ENCODE peak calls at places on chromosomes 7 and 10, in ten cellular contexts. One of them, this sample, is unnamed.
A peak's percentile ranks its signal among the peaks of the same experiment; 100 is the strongest.

GRCh38 chr7:73397521-73397934 is 36.0 kb upstream of the FZD9 start:
- DNase-seq in GM12865: no peak
- DNase-seq in LNCaP clone FGC: no peak
- DNase-seq in effector memory CD4-positive, alpha-beta T cell: no peak
- DNase-seq in activated T-cell treated with anti-CD3 and anti-CD28 coated beads for 1 hour: no peak
- DNase-seq in stimulated activated CD8-positive, alpha-beta memory T cell treated with anti-CD3 and anti-CD28 coated beads, Interleukin-4, amount 100 ng/mL, for 4 hours: no peak
- DNase-seq in psoas muscle: no peak
- DNase-seq in HuH-7.5: no peak
- DNase-seq in tibial nerve: no peak
- DNase-seq in activated T-helper 1 cell treated with anti-CD3 and anti-CD28 coated beads, Interleukin-12 subunit alpha, Interleukin-12 subunit beta, Interleukin-2, Interleukin-4 antibody, amounts not matched to agents 30 ng/mL and 10 ng/mL and 1 ng/mL, durations not matched to agents 14 hours and 24 hours and 36 hours: no peak
- DNase-seq in this sample: no peak

GRCh38 chr10:62027841-62028501 is 126.5 kb downstream of the ARID5B start:
- DNase-seq in GM12865: no peak
- DNase-seq in LNCaP clone FGC: no peak
- DNase-seq in effector memory CD4-positive, alpha-beta T cell: no peak
- DNase-seq in activated T-cell treated with anti-CD3 and anti-CD28 coated beads for 1 hour: no peak
- DNase-seq in stimulated activated CD8-positive, alpha-beta memory T cell treated with anti-CD3 and anti-CD28 coated beads, Interleukin-4, amount 100 ng/mL, for 4 hours: no peak
- DNase-seq in psoas muscle: no peak
- DNase-seq in HuH-7.5: no peak
- DNase-seq in tibial nerve: no peak
- DNase-seq in activated T-helper 1 cell treated with anti-CD3 and anti-CD28 coated beads, Interleukin-12 subunit alpha, Interleukin-12 subunit beta, Interleukin-2, Interleukin-4 antibody, amounts not matched to agents 30 ng/mL and 10 ng/mL and 1 ng/mL, durations not matched to agents 14 hours and 24 hours and 36 hours: no peak
- DNase-seq in this sample: no peak

GRCh38 chr10:7186387-7187032 is 224.3 kb downstream of the SFMBT2 start:
- DNase-seq in GM12865: no peak
- DNase-seq in LNCaP clone FGC: no peak
- DNase-seq in effector memory CD4-positive, alpha-beta T cell: no peak
- DNase-seq in activated T-cell treated with anti-CD3 and anti-CD28 coated beads for 1 hour: no peak
- DNase-seq in stimulated activated CD8-positive, alpha-beta memory T cell treated with anti-CD3 and anti-CD28 coated beads, Interleukin-4, amount 100 ng/mL, for 4 hours: no peak
- DNase-seq in psoas muscle: no peak
- DNase-seq in HuH-7.5: no peak
- DNase-seq in tibial nerve: no peak
- DNase-seq in activated T-helper 1 cell treated with anti-CD3 and anti-CD28 coated beads, Interleukin-12 subunit alpha, Interleukin-12 subunit beta, Interleukin-2, Interleukin-4 antibody, amounts not matched to agents 30 ng/mL and 10 ng/mL and 1 ng/mL, durations not matched to agents 14 hours and 24 hours and 36 hours: no peak
- DNase-seq in this sample: no peak

GRCh38 chr7:12291870-12292269 is 80.8 kb downstream of the TMEM106B start:
- DNase-seq in GM12865: peak; percentile 26
- DNase-seq in LNCaP clone FGC: no peak
- DNase-seq in effector memory CD4-positive, alpha-beta T cell: no peak
- DNase-seq in activated T-cell treated with anti-CD3 and anti-CD28 coated beads for 1 hour: no peak
- DNase-seq in stimulated activated CD8-positive, alpha-beta memory T cell treated with anti-CD3 and anti-CD28 coated beads, Interleukin-4, amount 100 ng/mL, for 4 hours: no peak
- DNase-seq in psoas muscle: no peak
- DNase-seq in HuH-7.5: no peak
- DNase-seq in tibial nerve: no peak
- DNase-seq in activated T-helper 1 cell treated with anti-CD3 and anti-CD28 coated beads, Interleukin-12 subunit alpha, Interleukin-12 subunit beta, Interleukin-2, Interleukin-4 antibody, amounts not matched to agents 30 ng/mL and 10 ng/mL and 1 ng/mL, durations not matched to agents 14 hours and 24 hours and 36 hours: no peak
- DNase-seq in this sample: no peak

GRCh38 chr7:43674559-43675436 is 54.5 kb downstream of the COA1 start:
- DNase-seq in GM12865: no peak
- DNase-seq in LNCaP clone FGC: peak; percentile 48
- DNase-seq in effector memory CD4-positive, alpha-beta T cell: no peak
- DNase-seq in activated T-cell treated with anti-CD3 and anti-CD28 coated beads for 1 hour: no peak
- DNase-seq in stimulated activated CD8-positive, alpha-beta memory T cell treated with anti-CD3 and anti-CD28 coated beads, Interleukin-4, amount 100 ng/mL, for 4 hours: no peak
- DNase-seq in psoas muscle: no peak
- DNase-seq in HuH-7.5: no peak
- DNase-seq in tibial nerve: no peak
- DNase-seq in activated T-helper 1 cell treated with anti-CD3 and anti-CD28 coated beads, Interleukin-12 subunit alpha, Interleukin-12 subunit beta, Interleukin-2, Interleukin-4 antibody, amounts not matched to agents 30 ng/mL and 10 ng/mL and 1 ng/mL, durations not matched to agents 14 hours and 24 hours and 36 hours: no peak
- DNase-seq in this sample: no peak

GRCh38 chr7:114973147-114973546 is 51.3 kb downstream of the MDFIC start:
- DNase-seq in GM12865: no peak
- DNase-seq in LNCaP clone FGC: no peak
- DNase-seq in effector memory CD4-positive, alpha-beta T cell: no peak
- DNase-seq in activated T-cell treated with anti-CD3 and anti-CD28 coated beads for 1 hour: no peak
- DNase-seq in stimulated activated CD8-positive, alpha-beta memory T cell treated with anti-CD3 and anti-CD28 coated beads, Interleukin-4, amount 100 ng/mL, for 4 hours: no peak
- DNase-seq in psoas muscle: no peak
- DNase-seq in HuH-7.5: no peak
- DNase-seq in tibial nerve: no peak
- DNase-seq in activated T-helper 1 cell treated with anti-CD3 and anti-CD28 coated beads, Interleukin-12 subunit alpha, Interleukin-12 subunit beta, Interleukin-2, Interleukin-4 antibody, amounts not matched to agents 30 ng/mL and 10 ng/mL and 1 ng/mL, durations not matched to agents 14 hours and 24 hours and 36 hours: no peak
- DNase-seq in this sample: no peak

GRCh38 chr10:51144161-51144781 is 70.0 kb downstream of the PRKG1 start:
- DNase-seq in GM12865: no peak
- DNase-seq in LNCaP clone FGC: no peak
- DNase-seq in effector memory CD4-positive, alpha-beta T cell: no peak
- DNase-seq in activated T-cell treated with anti-CD3 and anti-CD28 coated beads for 1 hour: no peak
- DNase-seq in stimulated activated CD8-positive, alpha-beta memory T cell treated with anti-CD3 and anti-CD28 coated beads, Interleukin-4, amount 100 ng/mL, for 4 hours: no peak
- DNase-seq in psoas muscle: no peak
- DNase-seq in HuH-7.5: no peak
- DNase-seq in tibial nerve: no peak
- DNase-seq in activated T-helper 1 cell treated with anti-CD3 and anti-CD28 coated beads, Interleukin-12 subunit alpha, Interleukin-12 subunit beta, Interleukin-2, Interleukin-4 antibody, amounts not matched to agents 30 ng/mL and 10 ng/mL and 1 ng/mL, durations not matched to agents 14 hours and 24 hours and 36 hours: no peak
- DNase-seq in this sample: no peak

GRCh38 chr10:61140765-61141392 is 196.9 kb upstream of the RHOBTB1 start:
- DNase-seq in GM12865: peak; percentile 42
- DNase-seq in LNCaP clone FGC: peak; percentile 71
- DNase-seq in effector memory CD4-positive, alpha-beta T cell: no peak
- DNase-seq in activated T-cell treated with anti-CD3 and anti-CD28 coated beads for 1 hour: no peak
- DNase-seq in stimulated activated CD8-positive, alpha-beta memory T cell treated with anti-CD3 and anti-CD28 coated beads, Interleukin-4, amount 100 ng/mL, for 4 hours: no peak
- DNase-seq in psoas muscle: no peak
- DNase-seq in HuH-7.5: peak; percentile 13
- DNase-seq in tibial nerve: peak; percentile 66
- DNase-seq in activated T-helper 1 cell treated with anti-CD3 and anti-CD28 coated beads, Interleukin-12 subunit alpha, Interleukin-12 subunit beta, Interleukin-2, Interleukin-4 antibody, amounts not matched to agents 30 ng/mL and 10 ng/mL and 1 ng/mL, durations not matched to agents 14 hours and 24 hours and 36 hours: no peak
- DNase-seq in this sample: no peak

GRCh38 chr7:117531845-117532244 is 52.0 kb downstream of the CFTR start:
- DNase-seq in GM12865: no peak
- DNase-seq in LNCaP clone FGC: no peak
- DNase-seq in effector memory CD4-positive, alpha-beta T cell: no peak
- DNase-seq in activated T-cell treated with anti-CD3 and anti-CD28 coated beads for 1 hour: no peak
- DNase-seq in stimulated activated CD8-positive, alpha-beta memory T cell treated with anti-CD3 and anti-CD28 coated beads, Interleukin-4, amount 100 ng/mL, for 4 hours: no peak
- DNase-seq in psoas muscle: no peak
- DNase-seq in HuH-7.5: no peak
- DNase-seq in tibial nerve: no peak
- DNase-seq in activated T-helper 1 cell treated with anti-CD3 and anti-CD28 coated beads, Interleukin-12 subunit alpha, Interleukin-12 subunit beta, Interleukin-2, Interleukin-4 antibody, amounts not matched to agents 30 ng/mL and 10 ng/mL and 1 ng/mL, durations not matched to agents 14 hours and 24 hours and 36 hours: no peak
- DNase-seq in this sample: no peak

GRCh38 chr7:36266683-36267082 is 113.6 kb downstream of the EEPD1 start:
- DNase-seq in GM12865: no peak
- DNase-seq in LNCaP clone FGC: no peak
- DNase-seq in effector memory CD4-positive, alpha-beta T cell: no peak
- DNase-seq in activated T-cell treated with anti-CD3 and anti-CD28 coated beads for 1 hour: no peak
- DNase-seq in stimulated activated CD8-positive, alpha-beta memory T cell treated with anti-CD3 and anti-CD28 coated beads, Interleukin-4, amount 100 ng/mL, for 4 hours: no peak
- DNase-seq in psoas muscle: no peak
- DNase-seq in HuH-7.5: no peak
- DNase-seq in tibial nerve: no peak
- DNase-seq in activated T-helper 1 cell treated with anti-CD3 and anti-CD28 coated beads, Interleukin-12 subunit alpha, Interleukin-12 subunit beta, Interleukin-2, Interleukin-4 antibody, amounts not matched to agents 30 ng/mL and 10 ng/mL and 1 ng/mL, durations not matched to agents 14 hours and 24 hours and 36 hours: no peak
- DNase-seq in this sample: no peak

GRCh38 chr10:102649770-102650654 is 5.7 kb downstream of the TRIM8 start:
- DNase-seq in GM12865: no peak
- DNase-seq in LNCaP clone FGC: no peak
- DNase-seq in effector memory CD4-positive, alpha-beta T cell: no peak
- DNase-seq in activated T-cell treated with anti-CD3 and anti-CD28 coated beads for 1 hour: no peak
- DNase-seq in stimulated activated CD8-positive, alpha-beta memory T cell treated with anti-CD3 and anti-CD28 coated beads, Interleukin-4, amount 100 ng/mL, for 4 hours: no peak
- DNase-seq in psoas muscle: peak; percentile 13
- DNase-seq in HuH-7.5: no peak
- DNase-seq in tibial nerve: no peak
- DNase-seq in activated T-helper 1 cell treated with anti-CD3 and anti-CD28 coated beads, Interleukin-12 subunit alpha, Interleukin-12 subunit beta, Interleukin-2, Interleukin-4 antibody, amounts not matched to agents 30 ng/mL and 10 ng/mL and 1 ng/mL, durations not matched to agents 14 hours and 24 hours and 36 hours: no peak
- DNase-seq in this sample: peak; percentile 38

GRCh38 chr10:15166325-15166724 is 2.2 kb downstream of the NMT2 start:
- DNase-seq in GM12865: no peak
- DNase-seq in LNCaP clone FGC: no peak
- DNase-seq in effector memory CD4-positive, alpha-beta T cell: no peak
- DNase-seq in activated T-cell treated with anti-CD3 and anti-CD28 coated beads for 1 hour: no peak
- DNase-seq in stimulated activated CD8-positive, alpha-beta memory T cell treated with anti-CD3 and anti-CD28 coated beads, Interleukin-4, amount 100 ng/mL, for 4 hours: no peak
- DNase-seq in psoas muscle: no peak
- DNase-seq in HuH-7.5: no peak
- DNase-seq in tibial nerve: no peak
- DNase-seq in activated T-helper 1 cell treated with anti-CD3 and anti-CD28 coated beads, Interleukin-12 subunit alpha, Interleukin-12 subunit beta, Interleukin-2, Interleukin-4 antibody, amounts not matched to agents 30 ng/mL and 10 ng/mL and 1 ng/mL, durations not matched to agents 14 hours and 24 hours and 36 hours: no peak
- DNase-seq in this sample: no peak